ENCODE peak calls at places on chromosomes 2 and 18, in five cellular contexts. One of them, this sample, is unnamed.

GRCh38 chr18:42028232-42028832 is 73.3 kb downstream of the PIK3C3 start:
- DNase-seq in left ventricle myocardium inferior: no peak
- DNase-seq in BJ: no peak
- DNase-seq in mammary epithelial cell: no peak
- DNase-seq in adrenal gland: no peak
- DNase-seq in this sample: no peak

GRCh38 chr2:164675027-164675426 is 53.7 kb upstream of the GRB14 start:
- DNase-seq in BJ: no peak
- DNase-seq in adrenal gland: no peak
- DNase-seq in left ventricle myocardium inferior: no peak
- DNase-seq in mammary epithelial cell: no peak
- DNase-seq in this sample: no peak

GRCh38 chr2:146238254-146238961 is 1606.4 kb upstream of the ACVR2A start:
- DNase-seq in left ventricle myocardium inferior: no peak
- DNase-seq in BJ: no peak
- DNase-seq in adrenal gland: no peak
- DNase-seq in mammary epithelial cell: no peak
- DNase-seq in this sample: peak; percentile 15

GRCh38 chr18:35045121-35045520 is 3.9 kb downstream of the MAPRE2 start:
- DNase-seq in adrenal gland: no peak
- DNase-seq in BJ: no peak
- DNase-seq in left ventricle myocardium inferior: no peak
- DNase-seq in mammary epithelial cell: no peak
- DNase-seq in this sample: no peak

GRCh38 chr18:77113361-77114069 is 19.1 kb downstream of the MBP start:
- DNase-seq in BJ: no peak
- DNase-seq in left ventricle myocardium inferior: no peak
- DNase-seq in adrenal gland: no peak
- DNase-seq in mammary epithelial cell: no peak
- DNase-seq in this sample: no peak

GRCh38 chr2:180905002-180905401 is 75.4 kb upstream of the UBE2E3 start:
- DNase-seq in BJ: no peak
- DNase-seq in left ventricle myocardium inferior: no peak
- DNase-seq in mammary epithelial cell: no peak
- DNase-seq in adrenal gland: no peak
- DNase-seq in this sample: no peak

GRCh38 chr2:233915133-233915532 is 2.0 kb upstream of the TRPM8 start:
- DNase-seq in mammary epithelial cell: no peak
- DNase-seq in adrenal gland: no peak
- DNase-seq in left ventricle myocardium inferior: no peak
- DNase-seq in BJ: no peak
- DNase-seq in this sample: no peak

GRCh38 chr18:39455300-39455699 is 1889.7 kb upstream of the CELF4 start:
- DNase-seq in BJ: no peak
- DNase-seq in adrenal gland: no peak
- DNase-seq in left ventricle myocardium inferior: no peak
- DNase-seq in mammary epithelial cell: peak; percentile 96
- DNase-seq in this sample: no peak

GRCh38 chr2:20526666-20527065 is 79.8 kb downstream of the RHOB start:
- DNase-seq in BJ: no peak
- DNase-seq in mammary epithelial cell: no peak
- DNase-seq in adrenal gland: no peak
- DNase-seq in left ventricle myocardium inferior: no peak
- DNase-seq in this sample: peak; percentile 43

GRCh38 chr2:105592288-105592687 is 152.4 kb upstream of the NCK2 start:
- DNase-seq in mammary epithelial cell: no peak
- DNase-seq in adrenal gland: peak; percentile 25
- DNase-seq in left ventricle myocardium inferior: no peak
- DNase-seq in BJ: no peak
- DNase-seq in this sample: no peak

GRCh38 chr2:17104454-17104853 is 413.8 kb downstream of the RAD51AP2 start:
- DNase-seq in adrenal gland: no peak
- DNase-seq in mammary epithelial cell: peak; percentile 15
- DNase-seq in left ventricle myocardium inferior: no peak
- DNase-seq in BJ: no peak
- DNase-seq in this sample: no peak

GRCh38 chr2:78592547-78592946 is 433.0 kb upstream of the REG3G start:
- DNase-seq in adrenal gland: no peak
- DNase-seq in left ventricle myocardium inferior: no peak
- DNase-seq in mammary epithelial cell: no peak
- DNase-seq in BJ: no peak
- DNase-seq in this sample: no peak

GRCh38 chr2:30871440-30871839 is 64.2 kb upstream of the CAPN13 start:
- DNase-seq in BJ: no peak
- DNase-seq in left ventricle myocardium inferior: no peak
- DNase-seq in mammary epithelial cell: no peak
- DNase-seq in adrenal gland: no peak
- DNase-seq in this sample: no peak

GRCh38 chr2:30332791-30333453 is 101.6 kb downstream of the LBH start:
- DNase-seq in BJ: no peak
- DNase-seq in adrenal gland: no peak
- DNase-seq in left ventricle myocardium inferior: no peak
- DNase-seq in mammary epithelial cell: no peak
- DNase-seq in this sample: no peak

GRCh38 chr2:159774370-159774990 is 23.5 kb downstream of the CD302 start:
- DNase-seq in adrenal gland: no peak
- DNase-seq in mammary epithelial cell: no peak
- DNase-seq in left ventricle myocardium inferior: no peak
- DNase-seq in BJ: no peak
- DNase-seq in this sample: no peak

GRCh38 chr2:50783116-50783515 is 248.8 kb downstream of the NRXN1 start:
- DNase-seq in left ventricle myocardium inferior: no peak
- DNase-seq in mammary epithelial cell: no peak
- DNase-seq in adrenal gland: no peak
- DNase-seq in BJ: no peak
- DNase-seq in this sample: no peak

GRCh38 chr2:170771049-170771937 is 1.1 kb downstream of the ERICH2 start:
- DNase-seq in BJ: no peak
- DNase-seq in left ventricle myocardium inferior: no peak
- DNase-seq in mammary epithelial cell: peak; percentile 61
- DNase-seq in adrenal gland: no peak
- DNase-seq in this sample: no peak

GRCh38 chr18:43680096-43680495 is 402.8 kb upstream of the SYT4 start:
- DNase-seq in mammary epithelial cell: no peak
- DNase-seq in BJ: peak; percentile 65
- DNase-seq in left ventricle myocardium inferior: no peak
- DNase-seq in adrenal gland: no peak
- DNase-seq in this sample: no peak

GRCh38 chr2:105652014-105652796 is 92.5 kb upstream of the NCK2 start:
- DNase-seq in BJ: no peak
- DNase-seq in mammary epithelial cell: no peak
- DNase-seq in adrenal gland: no peak
- DNase-seq in left ventricle myocardium inferior: no peak
- DNase-seq in this sample: no peak

GRCh38 chr18:64017870-64018269 is 48.0 kb downstream of the SERPINB8 start:
- DNase-seq in left ventricle myocardium inferior: no peak
- DNase-seq in BJ: no peak
- DNase-seq in adrenal gland: no peak
- DNase-seq in mammary epithelial cell: peak; percentile 11
- DNase-seq in this sample: no peak

GRCh38 chr18:64972545-64972944 is 778.3 kb upstream of the CDH7 start:
- DNase-seq in adrenal gland: no peak
- DNase-seq in mammary epithelial cell: no peak
- DNase-seq in left ventricle myocardium inferior: no peak
- DNase-seq in BJ: no peak
- DNase-seq in this sample: no peak

GRCh38 chr2:215366440-215367032 is 54.7 kb downstream of the ATIC start:
- DNase-seq in mammary epithelial cell: no peak
- DNase-seq in BJ: no peak
- DNase-seq in adrenal gland: no peak
- DNase-seq in left ventricle myocardium inferior: no peak
- DNase-seq in this sample: no peak

GRCh38 chr2:215764441-215765048 is 248.8 kb downstream of the MREG start:
- DNase-seq in adrenal gland: no peak
- DNase-seq in left ventricle myocardium inferior: no peak
- DNase-seq in BJ: no peak
- DNase-seq in mammary epithelial cell: peak; percentile 94
- DNase-seq in this sample: no peak

GRCh38 chr2:234500394-234501006 is 3.6 kb upstream of the ARL4C start:
- DNase-seq in left ventricle myocardium inferior: no peak
- DNase-seq in mammary epithelial cell: peak; percentile 47
- DNase-seq in BJ: no peak
- DNase-seq in adrenal gland: peak; percentile 42
- DNase-seq in this sample: peak; percentile 27

GRCh38 chr2:20613342-20613916 is 37.5 kb downstream of the HS1BP3 start:
- DNase-seq in adrenal gland: no peak
- DNase-seq in mammary epithelial cell: no peak
- DNase-seq in BJ: no peak
- DNase-seq in left ventricle myocardium inferior: peak; percentile 12
- DNase-seq in this sample: peak; percentile 24

GRCh38 chr2:72026819-72027425 is 120.7 kb downstream of the CYP26B1 start:
- DNase-seq in mammary epithelial cell: no peak
- DNase-seq in adrenal gland: no peak
- DNase-seq in BJ: no peak
- DNase-seq in left ventricle myocardium inferior: no peak
- DNase-seq in this sample: no peak

GRCh38 chr2:88443353-88443938 is 9.0 kb downstream of the FOXI3 start:
- DNase-seq in mammary epithelial cell: no peak
- DNase-seq in adrenal gland: no peak
- DNase-seq in BJ: no peak
- DNase-seq in left ventricle myocardium inferior: no peak
- DNase-seq in this sample: no peak

GRCh38 chr2:45227347-45227746 is 218.1 kb upstream of the SIX2 start:
- DNase-seq in mammary epithelial cell: no peak
- DNase-seq in adrenal gland: no peak
- DNase-seq in left ventricle myocardium inferior: no peak
- DNase-seq in BJ: no peak
- DNase-seq in this sample: no peak

GRCh38 chr2:45223531-45223930 is 214.3 kb upstream of the SIX2 start:
- DNase-seq in BJ: no peak
- DNase-seq in mammary epithelial cell: no peak
- DNase-seq in left ventricle myocardium inferior: no peak
- DNase-seq in adrenal gland: no peak
- DNase-seq in this sample: no peak

GRCh38 chr2:45220227-45220626 is 211.0 kb upstream of the SIX2 start:
- DNase-seq in adrenal gland: no peak
- DNase-seq in mammary epithelial cell: no peak
- DNase-seq in left ventricle myocardium inferior: no peak
- DNase-seq in BJ: no peak
- DNase-seq in this sample: no peak

GRCh38 chr2:45224321-45224995 is 215.2 kb upstream of the SIX2 start:
- DNase-seq in adrenal gland: no peak
- DNase-seq in left ventricle myocardium inferior: no peak
- DNase-seq in BJ: no peak
- DNase-seq in mammary epithelial cell: no peak
- DNase-seq in this sample: no peak

DNA sequence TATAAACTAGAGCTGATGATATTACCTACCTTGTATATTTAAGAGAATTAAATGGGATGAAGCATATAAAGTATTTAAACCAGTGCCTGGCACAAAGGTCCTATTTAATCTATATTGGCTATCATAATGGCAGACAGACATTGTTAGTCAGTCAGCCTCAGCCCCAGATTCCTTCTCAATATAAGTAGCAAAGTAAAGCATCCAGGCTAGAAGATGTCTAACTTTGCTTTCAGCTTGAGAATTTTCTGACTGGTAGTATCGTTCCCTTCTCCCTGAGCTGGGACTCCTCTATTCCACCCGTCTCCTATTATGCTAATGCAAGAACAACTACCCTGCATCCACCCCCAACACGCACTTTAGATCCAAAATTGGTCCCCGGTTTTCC is 215.7 kb upstream of the SIX2 start:
- DNase-seq in BJ: no peak
- DNase-seq in mammary epithelial cell: no peak
- DNase-seq in left ventricle myocardium inferior: no peak
- DNase-seq in adrenal gland: no peak
- DNase-seq in this sample: no peak
- H3K4me3 ChIP-seq in BJ: no peak overlapping the region
- H3K4me3 ChIP-seq in mammary epithelial cell: no peak overlapping the region
- H3K4me3 ChIP-seq in left ventricle myocardium inferior: no peak overlapping the region
- H3K4me3 ChIP-seq in adrenal gland: no peak overlapping the region
- H3K4me3 ChIP-seq in this sample: no peak overlapping the region

GRCh38 chr18:36427831-36428230 is 130.3 kb downstream of the FHOD3 start:
- DNase-seq in left ventricle myocardium inferior: no peak
- DNase-seq in BJ: no peak
- DNase-seq in adrenal gland: no peak
- DNase-seq in mammary epithelial cell: no peak
- DNase-seq in this sample: no peak

GRCh38 chr18:36428431-36429029 is 131.0 kb downstream of the FHOD3 start:
- DNase-seq in BJ: no peak
- DNase-seq in mammary epithelial cell: no peak
- DNase-seq in adrenal gland: no peak
- DNase-seq in left ventricle myocardium inferior: no peak
- DNase-seq in this sample: no peak

GRCh38 chr18:36420826-36421225 is 123.3 kb downstream of the FHOD3 start:
- DNase-seq in BJ: no peak
- DNase-seq in left ventricle myocardium inferior: no peak
- DNase-seq in adrenal gland: peak; percentile 46
- DNase-seq in mammary epithelial cell: no peak
- DNase-seq in this sample: no peak

GRCh38 chr18:36427369-36427768 is 129.9 kb downstream of the FHOD3 start:
- DNase-seq in BJ: no peak
- DNase-seq in mammary epithelial cell: peak; percentile 45
- DNase-seq in adrenal gland: no peak
- DNase-seq in left ventricle myocardium inferior: no peak
- DNase-seq in this sample: no peak

GRCh38 chr18:36424741-36425142 is 127.2 kb downstream of the FHOD3 start:
- DNase-seq in left ventricle myocardium inferior: no peak
- DNase-seq in BJ: no peak
- DNase-seq in mammary epithelial cell: peak; percentile 63
- DNase-seq in adrenal gland: no peak
- DNase-seq in this sample: no peak
- TF ChIP-seq CTCF in left ventricle myocardium inferior: no peak
- TF ChIP-seq CTCF in BJ: no peak
- TF ChIP-seq CTCF in mammary epithelial cell: peak; percentile 26
- TF ChIP-seq CTCF in adrenal gland: no peak
- TF ChIP-seq CTCF in this sample: no peak

DNA sequence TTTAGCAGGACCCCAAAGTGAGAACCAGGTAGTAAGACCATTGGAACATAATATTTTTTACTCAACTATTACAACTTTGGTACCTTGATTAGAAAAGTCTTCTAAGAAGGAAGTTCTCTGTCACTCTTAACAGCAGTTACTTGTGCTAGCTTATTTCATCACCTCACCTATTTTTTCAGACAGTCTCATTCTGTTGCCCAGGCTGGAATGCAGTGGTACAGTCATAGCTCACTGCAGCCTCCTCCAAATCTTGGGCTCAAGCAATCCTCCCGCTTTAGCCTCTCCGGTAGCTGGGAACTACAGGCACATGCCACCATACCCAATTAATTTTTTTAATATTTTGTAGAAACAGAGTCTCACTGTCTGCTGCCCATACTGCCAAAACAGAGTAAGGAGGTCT is 18.0 kb downstream of the ARPC2 start:
- DNase-seq in BJ: no peak
- DNase-seq in left ventricle myocardium inferior: no peak
- DNase-seq in mammary epithelial cell: no peak
- DNase-seq in adrenal gland: no peak
- DNase-seq in this sample: no peak
- H3K36me3 ChIP-seq in BJ: peaks cover 26% of the 10 kb centered on the region
- H3K36me3 ChIP-seq in left ventricle myocardium inferior: peaks cover 100% of the 10 kb centered on the region
- H3K36me3 ChIP-seq in mammary epithelial cell: peaks cover 61% of the 10 kb centered on the region
- H3K36me3 ChIP-seq in adrenal gland: no peaks in the 10 kb centered on the region
- H3K36me3 ChIP-seq in this sample: peaks cover 99% of the 10 kb centered on the region

GRCh38 chr2:3040819-3041218 is 336.8 kb downstream of the EIPR1 start:
- DNase-seq in left ventricle myocardium inferior: peak; percentile 34
- DNase-seq in mammary epithelial cell: no peak
- DNase-seq in adrenal gland: no peak
- DNase-seq in BJ: no peak
- DNase-seq in this sample: peak; percentile 24
- H3K4me3 ChIP-seq in left ventricle myocardium inferior: no peak overlapping the region
- H3K4me3 ChIP-seq in mammary epithelial cell: no peak overlapping the region
- H3K4me3 ChIP-seq in adrenal gland: no peak overlapping the region
- H3K4me3 ChIP-seq in BJ: no peak overlapping the region
- H3K4me3 ChIP-seq in this sample: no peak overlapping the region

GRCh38 chr2:84492571-84492970 is 23.7 kb upstream of the DNAH6 start:
- DNase-seq in BJ: no peak
- DNase-seq in adrenal gland: no peak
- DNase-seq in left ventricle myocardium inferior: no peak
- DNase-seq in mammary epithelial cell: no peak
- DNase-seq in this sample: no peak
- TF ChIP-seq CTCF in BJ: no peak
- TF ChIP-seq CTCF in adrenal gland: no peak
- TF ChIP-seq CTCF in left ventricle myocardium inferior: no peak
- TF ChIP-seq CTCF in mammary epithelial cell: no peak
- TF ChIP-seq CTCF in this sample: no peak